ENCODE peak calls at places on chromosomes 4 and X, in five cellular contexts. O is mammary epithelial cell, J is fibroblast of mammary gland, G is GM06990, B is dorsolateral prefrontal cortex. X is an unnamed sample.

GRCh38 chrX:155065035-155065734 is 5.8 kb downstream of the CMC4 start:
- DNase-seq in O (peak; percentile 78), G (no peak), B (no peak), J (peak; percentile 73), X (no peak)

GRCh38 chr4:39054497-39054896 is 7.5 kb upstream of the KLHL5 start:
- DNase-seq in J (no peak), G (no peak), B (no peak), O (no peak), X (no peak)

GRCh38 chr4:19300213-19300612 is 951.5 kb upstream of the SLIT2 start:
- DNase-seq in O (no peak), J (peak; percentile 84), B (no peak), G (no peak), X (no peak)

GRCh38 chr4:6502147-6502546 is 29.7 kb upstream of the PPP2R2C start:
- DNase-seq in O (no peak), G (no peak), J (no peak), B (no peak), X (no peak)

GRCh38 chrX:136780738-136781137 is at the start of gene ARHGEF6:
- DNase-seq in O (no peak), B (no peak), G (no peak), J (no peak), X (peak; percentile 83)

GRCh38 chrX:39144965-39145364 is 343.7 kb downstream of the MID1IP1 start:
- DNase-seq in G (peak; percentile 22), O (no peak), B (no peak), J (peak; percentile 17), X (no peak)

GRCh38 chrX:153924149-153924861 is 1.8 kb downstream of the ARHGAP4 start:
- DNase-seq in B (no peak), O (peak; percentile 10), G (peak; percentile 33), J (peak; percentile 33), X (no peak)

GRCh38 chr4:88725143-88725542 is 27.5 kb upstream of the NAP1L5 start:
- DNase-seq in O (no peak), J (no peak), B (no peak), G (no peak), X (no peak)

GRCh38 chrX:44459501-44459900 is 83.2 kb downstream of the FUNDC1 start:
- DNase-seq in G (no peak), B (no peak), J (peak; percentile 23), O (peak; percentile 24), X (no peak)

GRCh38 chr4:170990989-170991589 is 822.1 kb upstream of the GALNTL6 start:
- DNase-seq in G (no peak), J (peak; percentile 24), O (peak; percentile 16), B (no peak), X (peak; percentile 41)

GRCh38 chr4:189341881-189342280 is 598.8 kb upstream of the FRG1 start:
- DNase-seq in G (no peak), B (no peak), O (no peak), J (no peak), X (no peak)

GRCh38 chr4:185280608-185281007 is 71.2 kb downstream of the SNX25 start:
- DNase-seq in O (no peak), G (no peak), J (no peak), B (no peak), X (no peak)

GRCh38 chrX:120281761-120282160 is 29.5 kb downstream of the TMEM255A start:
- DNase-seq in B (no peak), O (no peak), J (no peak), G (no peak), X (no peak)

GRCh38 chrX:77564824-77565223 is 117.6 kb downstream of the FGF16 start:
- DNase-seq in J (peak; percentile 25), B (no peak), G (no peak), O (peak; percentile 6), X (no peak)

GRCh38 chrX:18410038-18410437 is 15.4 kb upstream of the CDKL5 start:
- DNase-seq in O (no peak), G (no peak), J (peak; percentile 47), B (no peak), X (no peak)

GRCh38 chr4:55311792-55312490 is 34.1 kb upstream of the SRD5A3 start:
- DNase-seq in J (peak; percentile 39), B (peak; percentile 28), G (no peak), O (no peak), X (no peak)

GRCh38 chr4:140186651-140187315 is 32.8 kb upstream of the MAML3 start:
- DNase-seq in O (peak; percentile 94), B (peak; percentile 22), G (no peak), J (peak; percentile 69), X (no peak)

GRCh38 chr4:25913056-25913850 is 767 bp upstream of the SMIM20 start:
- DNase-seq in B (peak; percentile 10), O (no peak), G (no peak), J (peak; percentile 41), X (no peak)

GRCh38 chrX:137354851-137355250 is 211.1 kb upstream of the ZIC3 start:
- DNase-seq in G (no peak), J (no peak), O (no peak), B (no peak), X (no peak)

GRCh38 chr4:7067147-7067522 is 729 bp downstream of the GRPEL1 start:
- DNase-seq in B (no peak), J (peak; percentile 30), O (no peak), G (no peak), X (no peak)

GRCh38 chrX:131746491-131746968 is 202.7 kb downstream of the OR13H1 start:
- DNase-seq in G (peak; percentile 83), O (peak; percentile 79), J (peak; percentile 85), B (peak; percentile 68), X (peak; percentile 30)

GRCh38 chr4:115152081-115152480 is 38.7 kb upstream of the NDST4 start:
- DNase-seq in O (no peak), B (no peak), J (no peak), G (no peak), X (no peak)

GRCh38 chr4:41611881-41612871 is 74.2 kb downstream of the LIMCH1 start:
- DNase-seq in B (peak; percentile 79), G (no peak), O (peak; percentile 59), J (no peak), X (no peak)

GRCh38 chr4:10403633-10404445 is 53.4 kb downstream of the ZNF518B start:
- DNase-seq in B (no peak), G (no peak), O (peak; percentile 45), J (peak; percentile 32), X (peak; percentile 44)

GRCh38 chr4:87633239-87633638 is 16.8 kb upstream of the DMP1 start:
- DNase-seq in O (no peak), J (peak; percentile 53), G (no peak), B (no peak), X (no peak)

GRCh38 chrX:96181571-96181970 is 503.1 kb upstream of the DIAPH2 start:
- DNase-seq in G (no peak), B (no peak), J (no peak), O (no peak), X (no peak)

GRCh38 chr4:105389167-105389566 is 84.7 kb downstream of the PPA2 start:
- DNase-seq in G (no peak), J (no peak), O (no peak), B (no peak), X (no peak)

GRCh38 chr4:111761531-111761930 is 383.7 kb upstream of the FAM241A start:
- DNase-seq in B (no peak), O (no peak), J (no peak), G (no peak), X (no peak)

GRCh38 chr4:8163436-8164193 is 5.0 kb upstream of the ABLIM2 start:
- DNase-seq in G (no peak), O (no peak), J (no peak), B (no peak), X (no peak)

DNA sequence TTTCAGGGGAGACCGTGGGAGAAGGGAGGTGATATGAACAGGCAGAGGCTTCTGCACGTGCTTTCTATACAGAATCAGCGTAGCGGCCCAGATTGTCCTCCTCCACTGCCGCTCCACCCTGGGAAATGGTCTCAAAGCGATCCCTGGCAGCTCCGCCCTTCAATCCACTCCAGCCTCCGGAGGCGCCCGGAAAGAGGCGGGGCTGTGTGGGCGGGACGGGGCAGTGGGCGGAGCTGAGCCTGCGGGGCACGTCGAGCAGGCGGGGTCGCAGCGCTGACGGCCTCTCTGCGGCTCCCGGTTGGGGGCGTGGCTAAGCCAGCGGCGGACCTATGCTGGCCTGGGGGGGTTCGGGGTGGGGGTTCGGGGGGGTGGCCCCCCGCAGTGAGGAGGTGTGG is 210 bp upstream of the SMIM10L2A start:
- DNase-seq in J (peak; percentile 40), B (peak; percentile 88), O (peak; percentile 46), G (peak; percentile 75), X (peak; percentile 67)
- H3K4me3 ChIP-seq in J (peak overlapping the region; percentile 12), B (peak overlapping the region; percentile 59), O (no peak overlapping the region), G (peak overlapping the region; percentile 47), X (peak overlapping the region; percentile 41)

DNA sequence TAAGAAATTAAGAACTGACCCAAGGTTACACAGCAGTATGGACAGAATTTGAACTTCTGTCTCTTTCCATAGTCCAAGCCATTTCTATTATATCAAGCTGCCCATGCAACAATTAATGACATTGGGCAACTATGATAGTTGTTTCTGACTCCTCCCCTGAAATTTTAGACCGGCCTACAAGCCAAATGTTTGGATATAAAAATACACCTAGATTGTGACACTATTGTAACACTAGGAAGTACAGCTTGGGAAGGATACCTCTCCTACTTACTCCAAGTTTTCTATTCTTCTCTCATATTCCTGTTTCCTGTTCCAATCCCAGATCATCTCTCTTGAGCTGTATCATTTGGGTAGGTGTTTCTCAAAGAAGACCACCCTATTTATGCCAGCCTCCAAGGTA is 43.5 kb downstream of the RCHY1 start:
- DNase-seq in B (no peak), O (no peak), G (no peak), J (no peak), X (no peak)
- H3K4me3 ChIP-seq in B (no peak overlapping the region), O (no peak overlapping the region), G (no peak overlapping the region), J (no peak overlapping the region), X (no peak overlapping the region)

GRCh38 chr4:4401049-4401448 is 14.1 kb downstream of the NSG1 start:
- DNase-seq in B (no peak), O (no peak), G (no peak), J (no peak), X (no peak)
- H3K4me3 ChIP-seq in B (no peak overlapping the region), O (no peak overlapping the region), G (no peak overlapping the region), J (no peak overlapping the region), X (no peak overlapping the region)

GRCh38 chrX:10090319-10090718 is 66.5 kb upstream of the CLCN4 start:
- DNase-seq in J (no peak), G (no peak), B (no peak), O (no peak), X (no peak)
- H3K4me3 ChIP-seq in J (no peak overlapping the region), G (no peak overlapping the region), B (no peak overlapping the region), O (no peak overlapping the region), X (no peak overlapping the region)

X was measured in Jurkat, Clone E6-1.